ENCODE peak calls at places on chromosome 19, in eight cellular contexts. F, L, O, B, D, W, Y and I are unnamed samples.

GRCh38 chr19:31595521-31595920 is 246.3 kb upstream of the TSHZ3 start:
- DNase-seq in B (peak; percentile 29), F (no peak), O (no peak), Y (no peak), L (no peak), D (no peak), W (no peak), I (no peak)

GRCh38 chr19:3423183-3423829 is 56.9 kb downstream of the NFIC start:
- DNase-seq in W (no peak), D (no peak), B (no peak), L (no peak), F (no peak), O (no peak), Y (no peak), I (no peak)

GRCh38 chr19:5131866-5132561 is 163.1 kb downstream of the KDM4B start:
- DNase-seq in O (no peak), F (no peak), Y (no peak), B (no peak), L (no peak), D (peak; percentile 49), W (no peak), I (peak; percentile 64)

GRCh38 chr19:54153731-54154326 is 5.7 kb downstream of the LENG1 start:
- DNase-seq in D (no peak), F (no peak), W (no peak), O (no peak), L (no peak), Y (no peak), B (no peak), I (no peak)

GRCh38 chr19:15323496-15324235 is 8.7 kb downstream of the BRD4 start:
- DNase-seq in B (no peak), Y (peak; percentile 58), D (no peak), F (no peak), O (peak; percentile 72), W (peak; percentile 64), L (no peak), I (no peak)

GRCh38 chr19:30648321-30648720 is 276.1 kb downstream of the ZNF536 start:
- DNase-seq in D (no peak), F (no peak), B (peak; percentile 68), O (no peak), Y (no peak), W (no peak), L (peak; percentile 23), I (no peak)

GRCh38 chr19:54432144-54432738 is 16.8 kb upstream of the LENG8 start:
- DNase-seq in L (no peak), O (no peak), W (no peak), B (peak; percentile 47), Y (no peak), F (no peak), D (no peak), I (no peak)

GRCh38 chr19:15112385-15112784 is 5.2 kb downstream of the SYDE1 start:
- DNase-seq in D (no peak), W (no peak), F (no peak), Y (no peak), L (no peak), B (peak; percentile 81), O (no peak), I (no peak)

GRCh38 chr19:32748497-32748896 is 28.9 kb downstream of the TDRD12 start:
- DNase-seq in F (no peak), O (no peak), L (no peak), W (no peak), Y (no peak), D (no peak), B (peak; percentile 66), I (no peak)

GRCh38 chr19:40147693-40148347 is 43.4 kb upstream of the MAP3K10 start:
- DNase-seq in W (no peak), B (no peak), F (no peak), Y (peak; percentile 27), D (no peak), O (peak; percentile 71), L (peak; percentile 12), I (no peak)

GRCh38 chr19:31160346-31160926 is 188.8 kb downstream of the TSHZ3 start:
- DNase-seq in O (peak; percentile 10), D (no peak), F (no peak), W (no peak), L (no peak), B (no peak), Y (no peak), I (no peak)

GRCh38 chr19:48724796-48725753 is 5.5 kb upstream of the MAMSTR start:
- DNase-seq in D (no peak), Y (peak; percentile 22), W (peak; percentile 66), B (peak; percentile 69), L (peak; percentile 94), O (peak; percentile 93), F (no peak), I (no peak)

GRCh38 chr19:47446534-47447469 is 24.9 kb downstream of the SLC8A2 start:
- DNase-seq in O (no peak), B (peak; percentile 97), F (no peak), Y (peak; percentile 63), W (peak; percentile 66), D (no peak), L (no peak), I (peak; percentile 66)

GRCh38 chr19:2477141-2477710 is 1.3 kb downstream of the GADD45B start:
- DNase-seq in F (no peak), Y (peak; percentile 76), D (no peak), W (peak; percentile 77), B (peak; percentile 70), L (peak; percentile 54), O (no peak), I (peak; percentile 66)

GRCh38 chr19:9148687-9149086 is 8.5 kb downstream of the ZNF317 start:
- DNase-seq in D (no peak), Y (no peak), O (no peak), W (no peak), L (no peak), B (no peak), F (no peak), I (no peak)

GRCh38 chr19:9150650-9151049 is 10.5 kb downstream of the ZNF317 start:
- DNase-seq in B (no peak), L (no peak), D (no peak), F (no peak), O (no peak), Y (no peak), W (no peak), I (no peak)

GRCh38 chr19:9146882-9147281 is 6.7 kb downstream of the ZNF317 start:
- DNase-seq in B (no peak), W (no peak), Y (no peak), O (no peak), L (no peak), F (no peak), D (no peak), I (no peak)

GRCh38 chr19:9151367-9151766 is 11.2 kb downstream of the ZNF317 start:
- DNase-seq in Y (no peak), W (no peak), L (no peak), O (no peak), D (no peak), B (no peak), F (no peak), I (no peak)

GRCh38 chr19:9149976-9150375 is 9.8 kb downstream of the ZNF317 start:
- DNase-seq in B (no peak), Y (no peak), O (no peak), F (no peak), L (no peak), D (no peak), W (no peak), I (no peak)
- H3K9me3 ChIP-seq in B (peaks cover 94% of the 10 kb centered on the region), Y (peaks cover 52% of the 10 kb centered on the region), O (no peaks in the 10 kb centered on the region), F (peaks cover 3% of the 10 kb centered on the region), L (peaks cover 51% of the 10 kb centered on the region), D (peaks cover 46% of the 10 kb centered on the region), W (peaks cover 7% of the 10 kb centered on the region), I (peaks cover 20% of the 10 kb centered on the region)

DNA sequence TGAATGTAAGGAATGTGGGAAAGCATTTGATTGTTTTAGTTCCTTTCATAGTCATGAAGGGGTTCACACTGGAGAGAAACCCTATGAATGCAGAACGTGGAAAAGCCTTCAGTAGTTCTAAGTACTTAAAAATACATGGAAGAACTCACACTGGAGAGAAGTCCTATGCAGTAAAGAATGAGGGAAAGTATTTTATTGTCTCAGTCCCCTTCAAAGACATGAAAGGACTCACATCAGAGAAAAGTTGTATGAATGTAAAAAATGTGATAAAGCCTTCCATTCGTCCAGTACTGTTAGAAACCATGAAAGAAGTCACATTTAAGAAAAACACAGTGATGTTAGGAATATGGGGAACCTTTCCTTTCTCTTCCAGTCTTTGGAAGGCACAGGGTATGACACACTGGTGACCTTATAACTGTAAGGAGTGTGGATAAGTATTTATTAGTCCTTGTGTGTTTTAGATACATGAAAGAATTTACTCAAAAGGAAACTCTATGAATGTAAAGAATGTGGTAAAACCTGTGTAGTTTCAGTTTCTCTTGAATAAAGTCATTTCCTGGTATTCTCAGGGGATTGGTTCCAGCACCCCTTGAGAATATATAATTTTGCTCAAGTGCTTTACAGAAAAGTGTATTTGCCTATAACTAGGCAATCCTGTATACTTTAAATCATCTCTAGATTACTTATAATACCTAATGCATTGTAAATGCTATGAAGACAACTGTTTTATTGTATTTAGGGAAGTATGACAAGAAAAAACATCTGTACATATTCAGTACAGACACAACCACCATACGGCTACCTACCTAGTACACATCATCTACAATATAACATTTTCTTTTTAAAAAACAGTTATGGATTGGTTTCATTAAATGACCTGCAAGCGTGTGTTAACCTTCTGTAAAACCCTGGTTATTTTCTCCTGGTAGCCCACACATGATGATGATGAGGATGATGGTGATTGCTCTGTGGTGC is 52.8 kb downstream of the ZNF823 start:
- DNase-seq in F (no peak), L (no peak), D (no peak), O (no peak), Y (no peak), W (no peak), B (no peak), I (no peak)
- H3K9me3 ChIP-seq in F (peaks cover 1% of the 10 kb centered on the region), L (peaks cover 16% of the 10 kb centered on the region), D (peaks cover 30% of the 10 kb centered on the region), O (no peaks in the 10 kb centered on the region), Y (peaks cover 46% of the 10 kb centered on the region), W (no peaks in the 10 kb centered on the region), B (peaks cover 95% of the 10 kb centered on the region), I (peaks cover 2% of the 10 kb centered on the region)

DNA sequence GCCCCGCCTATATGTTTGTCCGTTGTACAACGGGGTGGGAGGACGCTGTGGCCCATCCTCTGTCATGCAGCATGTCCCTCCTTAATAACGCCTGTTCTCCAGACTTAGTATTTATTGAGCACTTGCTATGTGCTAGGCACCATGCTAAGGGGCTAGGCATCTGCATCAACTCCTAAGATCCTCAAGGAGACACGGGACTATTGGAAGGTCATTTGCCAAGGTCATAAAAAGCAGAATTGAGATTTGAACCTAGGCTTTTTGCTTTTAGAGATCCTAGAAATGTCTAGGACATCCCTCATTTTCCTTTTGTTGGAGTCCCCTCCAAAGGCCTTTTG is 1.8 kb upstream of the MAST1 start:
- DNase-seq in L (no peak), D (no peak), B (no peak), O (no peak), W (no peak), F (no peak), Y (no peak), I (no peak)
- H3K9me3 ChIP-seq in L (peaks cover 3% of the 10 kb centered on the region), D (no peaks in the 10 kb centered on the region), B (no peaks in the 10 kb centered on the region), O (no peaks in the 10 kb centered on the region), W (no peaks in the 10 kb centered on the region), F (no peaks in the 10 kb centered on the region), Y (no peaks in the 10 kb centered on the region), I (peaks cover 3% of the 10 kb centered on the region)

GRCh38 chr19:23365222-23365621 is 30.0 kb downstream of the ZNF91 start:
- DNase-seq in Y (no peak), F (no peak), D (no peak), O (no peak), L (no peak), B (no peak), W (no peak), I (no peak)

DNA sequence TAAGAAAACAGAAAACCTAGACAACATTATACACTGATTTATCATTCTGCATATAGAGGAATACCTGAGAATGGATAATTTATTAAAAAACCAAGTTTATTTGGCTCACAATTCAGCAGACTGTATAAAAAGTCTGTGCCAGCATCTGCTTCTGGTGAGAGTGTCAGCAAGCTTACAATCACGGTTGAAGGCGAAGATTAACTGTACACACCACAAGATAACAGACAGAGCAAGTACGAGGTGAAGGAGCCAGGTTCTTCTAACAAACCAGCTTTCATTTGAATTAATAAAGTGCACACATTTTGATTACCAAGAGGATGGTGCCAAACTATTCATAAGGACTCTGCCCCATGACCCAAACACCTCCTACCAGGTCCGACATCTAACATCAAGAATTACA is 28.8 kb downstream of the ZNF91 start:
- DNase-seq in W (no peak), O (no peak), D (no peak), B (no peak), L (no peak), F (no peak), Y (no peak), I (no peak)
- H3K9me3 ChIP-seq in W (peaks cover 11% of the 10 kb centered on the region), O (peaks cover 2% of the 10 kb centered on the region), D (peaks cover 27% of the 10 kb centered on the region), B (peaks cover 90% of the 10 kb centered on the region), L (peaks cover 3% of the 10 kb centered on the region), F (no peaks in the 10 kb centered on the region), Y (peaks cover 94% of the 10 kb centered on the region), I (peaks cover 43% of the 10 kb centered on the region)